ENCODE peak calls at places on chromosomes 7 and 10, in eight cellular contexts. C is heart left ventricle; H is CD8-positive, alpha-beta T cell; I is AG09309; J is GM23338; S is B cell; G is IMR-90; U is WTC11. A is an unnamed sample.

GRCh38 chr7:56009695-56010094 is 41.5 kb downstream of the PSPH start:
- DNase-seq in C (no peak), H (no peak), I (no peak), J (no peak), S (no peak), G (no peak), U (no peak), A (no peak)

GRCh38 chr7:378041-378420 is 88.1 kb downstream of the FOXL3 start:
- DNase-seq in C (no peak), H (no peak), I (no peak), J (no peak), S (no peak), G (no peak), U (peak; percentile 4), A (no peak)

GRCh38 chr7:69781412-69781846 is 183.2 kb downstream of the AUTS2 start:
- DNase-seq in C (peak; percentile 48), H (no peak), I (no peak), J (no peak), S (no peak), G (no peak), U (no peak), A (no peak)

GRCh38 chr10:60089095-60089494 is 182.7 kb upstream of the CCDC6 start:
- DNase-seq in C (no peak), H (no peak), I (no peak), J (no peak), S (no peak), G (peak; percentile 7), U (no peak), A (no peak)

GRCh38 chr7:105830405-105831218 is 45.8 kb downstream of the ATXN7L1 start:
- DNase-seq in C (no peak), H (no peak), I (peak; percentile 94), J (no peak), S (no peak), G (peak; percentile 98), U (no peak), A (no peak)

GRCh38 chr10:93755443-93756127 is 2.2 kb upstream of the LGI1 start:
- DNase-seq in C (no peak), H (no peak), I (no peak), J (no peak), S (no peak), G (no peak), U (no peak), A (no peak)

GRCh38 chr10:28984431-28984830 is 304.4 kb upstream of the LYZL1 start:
- DNase-seq in C (peak; percentile 94), H (no peak), I (peak; percentile 72), J (no peak), S (no peak), G (peak; percentile 85), U (no peak), A (peak; percentile 16)

GRCh38 chr10:73899401-73899780 is 11.5 kb upstream of the PLAU start:
- DNase-seq in C (no peak), H (no peak), I (peak; percentile 53), J (no peak), S (no peak), G (peak; percentile 97), U (no peak), A (no peak)

GRCh38 chr10:1504286-1504685 is 233.0 kb downstream of the ADARB2 start:
- DNase-seq in C (no peak), H (no peak), I (no peak), J (no peak), S (no peak), G (no peak), U (no peak), A (no peak)

GRCh38 chr10:21870849-21871248 is 132.7 kb downstream of the DNAJC1 start:
- DNase-seq in C (no peak), H (no peak), I (no peak), J (no peak), S (no peak), G (no peak), U (no peak), A (no peak)

GRCh38 chr10:86900955-86901354 is 56.5 kb downstream of the MMRN2 start:
- DNase-seq in C (peak; percentile 94), H (no peak), I (no peak), J (no peak), S (no peak), G (peak; percentile 83), U (no peak), A (no peak)

GRCh38 chr10:96619803-96620773 is 33.3 kb upstream of the TM9SF3 start:
- DNase-seq in C (no peak), H (no peak), I (no peak), J (no peak), S (no peak), G (peak; percentile 6), U (no peak), A (no peak)

GRCh38 chr7:139542308-139543151 is 19.0 kb downstream of the CLEC2L start:
- DNase-seq in C (no peak), H (no peak), I (no peak), J (peak; percentile 21), S (no peak), G (no peak), U (no peak), A (no peak)

GRCh38 chr7:40202851-40203250 is 68.0 kb downstream of the SUGCT start:
- DNase-seq in C (no peak), H (no peak), I (no peak), J (peak; percentile 5), S (no peak), G (no peak), U (no peak), A (no peak)

GRCh38 chr10:78763651-78764395 is 304.9 kb upstream of the ZMIZ1 start:
- DNase-seq in C (peak; percentile 63), H (no peak), I (no peak), J (no peak), S (no peak), G (no peak), U (no peak), A (peak; percentile 81)

GRCh38 chr10:19579841-19580240 is 236.4 kb upstream of the PLXDC2 start:
- DNase-seq in C (no peak), H (no peak), I (no peak), J (no peak), S (no peak), G (no peak), U (no peak), A (no peak)

GRCh38 chr10:123573236-123574147 is 92.7 kb upstream of the GPR26 start:
- DNase-seq in C (no peak), H (no peak), I (no peak), J (peak; percentile 95), S (no peak), G (no peak), U (peak; percentile 92), A (peak; percentile 66)

GRCh38 chr10:103916254-103916653 is 1.7 kb downstream of the STN1 start:
- DNase-seq in C (no peak), H (no peak), I (no peak), J (no peak), S (no peak), G (peak; percentile 10), U (no peak), A (no peak)

GRCh38 chr7:84207025-84207424 is 12.4 kb upstream of the SEMA3A start:
- DNase-seq in C (no peak), H (no peak), I (no peak), J (peak; percentile 92), S (no peak), G (no peak), U (no peak), A (no peak)

DNA sequence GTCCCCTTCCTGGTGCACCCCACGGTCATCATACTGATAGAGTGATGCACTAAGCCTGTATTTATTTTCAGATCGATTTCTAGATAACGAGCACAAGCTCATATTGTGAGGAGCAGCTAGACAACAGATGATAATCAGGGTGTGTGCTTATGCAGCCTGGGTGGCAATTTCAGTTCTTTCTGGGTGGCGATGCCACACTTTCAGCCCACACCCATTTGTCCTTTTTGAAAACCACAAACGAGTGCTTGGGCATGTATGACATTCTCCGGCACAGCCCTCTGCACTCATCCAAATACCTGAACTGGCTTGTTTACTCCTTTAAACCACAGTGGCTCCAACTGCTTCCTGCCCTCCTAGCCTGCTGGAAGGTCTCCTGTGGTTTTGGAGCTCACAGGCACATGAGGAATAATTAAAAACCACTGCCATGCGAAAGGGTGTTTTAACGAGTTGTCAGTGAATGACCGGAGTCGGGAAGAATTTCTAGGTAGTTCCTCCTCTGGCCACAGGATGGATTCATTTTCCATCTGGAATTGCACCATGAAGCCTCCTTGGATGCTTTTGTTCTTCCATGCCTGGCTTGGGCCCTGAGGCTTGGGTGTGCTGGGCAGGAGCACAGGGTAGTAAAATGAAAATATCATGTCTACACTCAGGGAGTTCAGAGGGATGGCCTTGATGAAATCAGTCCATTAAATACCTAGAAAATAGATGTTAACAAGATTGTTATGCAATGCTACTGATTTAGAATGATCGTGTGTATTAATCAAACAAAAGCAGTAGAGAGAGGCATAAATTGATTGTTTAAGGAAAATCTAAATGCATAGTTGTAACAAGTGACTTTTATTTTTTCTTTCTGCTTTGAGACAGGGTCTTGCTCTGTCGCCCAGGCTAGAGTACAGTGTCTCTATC is 52.4 kb upstream of the ITGB1 start:
- DNase-seq in C (no peak), H (peak; percentile 30), I (peak; percentile 95), J (peak; percentile 75), S (no peak), G (peak; percentile 86), U (peak; percentile 29), A (no peak)
- TF ChIP-seq CTCF in C (no peak), H (no peak), I (peak; percentile 60), J (peak; percentile 65), S (no peak), G (peak; percentile 66), U (no peak), A (no peak)

GRCh38 chr7:158074896-158075632 is 512.6 kb downstream of the PTPRN2 start:
- DNase-seq in C (no peak), H (no peak), I (no peak), J (no peak), S (no peak), G (no peak), U (no peak), A (no peak)
- TF ChIP-seq CTCF in C (no peak), H (no peak), I (no peak), J (no peak), S (no peak), G (no peak), U (no peak), A (no peak)

GRCh38 chr7:50659329-50659965 is 94.2 kb upstream of the DDC start:
- DNase-seq in C (no peak), H (no peak), I (no peak), J (no peak), S (no peak), G (no peak), U (no peak), A (no peak)
- TF ChIP-seq CTCF in C (no peak), H (no peak), I (no peak), J (no peak), S (no peak), G (no peak), U (no peak), A (no peak)

DNA sequence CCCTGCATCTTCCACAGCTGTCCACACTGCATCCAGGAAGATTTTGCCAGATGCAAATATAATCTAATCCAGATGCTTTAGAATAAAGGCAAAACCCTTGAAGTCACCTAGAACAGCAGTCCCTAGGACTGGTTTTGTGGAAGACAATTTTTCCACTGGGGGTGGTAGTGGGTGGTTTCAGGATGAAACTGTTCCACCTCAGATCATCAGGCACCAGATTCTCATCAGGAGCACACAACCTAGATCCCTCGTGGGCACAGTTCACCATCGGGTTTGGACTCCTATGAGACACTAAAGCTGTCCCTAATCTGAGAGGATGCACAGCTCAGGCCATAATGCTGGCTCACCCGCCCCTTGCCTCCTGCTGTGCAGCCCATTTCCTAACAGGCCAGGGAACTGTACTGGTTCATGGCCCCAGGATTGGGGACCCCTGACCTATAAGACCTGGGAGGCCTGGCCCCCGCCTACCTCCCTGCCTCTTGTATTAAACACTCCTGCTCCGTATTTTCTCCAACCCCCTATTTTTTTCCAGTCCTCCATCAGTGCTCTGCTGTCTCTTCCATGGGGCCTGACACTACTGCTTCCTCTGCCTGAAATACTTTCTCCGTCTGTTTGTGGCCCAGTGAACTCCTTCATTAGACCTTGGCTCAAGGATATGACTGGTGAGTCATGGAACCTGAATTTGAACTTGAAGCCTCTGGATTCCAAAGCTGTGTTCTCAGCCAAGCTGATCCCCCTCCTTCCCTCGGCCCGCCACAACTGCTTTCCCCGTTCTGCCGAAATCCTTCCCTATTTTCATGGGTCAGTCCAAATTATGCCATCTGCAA is 79.9 kb upstream of the RHEB start:
- DNase-seq in C (peak; percentile 57), H (no peak), I (peak; percentile 72), J (no peak), S (no peak), G (peak; percentile 93), U (no peak), A (no peak)
- TF ChIP-seq CTCF in C (no peak), H (no peak), I (peak; percentile 14), J (no peak), S (no peak), G (no peak), U (no peak), A (no peak)